ENCODE peak calls at places on chromosomes 7 and 10, in ten cellular contexts. N, U, B, W, C, T, R, G, A and E are unnamed samples.

GRCh38 chr7:149109969-149110368 is 16.2 kb downstream of the ZNF425 start:
- DNase-seq in B (no peak), U (no peak), C (no peak), W (no peak), N (no peak), G (no peak), T (no peak), A (no peak), R (no peak), E (no peak)

GRCh38 chr10:68406111-68406814 is 814 bp downstream of the RUFY2 start:
- DNase-seq in B (peak), G (peak), U (peak), T (peak), A (peak), W (peak), C (peak), N (peak), R (peak), E (peak)

GRCh38 chr7:5296627-5297226 is 14.0 kb downstream of the SLC29A4 start:
- DNase-seq in U (no peak), C (no peak), A (peak), W (no peak), B (no peak), N (peak), T (peak), R (no peak), G (peak), E (peak)

GRCh38 chr10:129960493-129961273 is 3.4 kb downstream of the EBF3 start:
- DNase-seq in R (no peak), B (no peak), A (no peak), G (no peak), W (no peak), C (peak), U (no peak), N (no peak), T (no peak), E (no peak)

GRCh38 chr7:83655951-83656556 is 7.1 kb upstream of the SEMA3E start:
- DNase-seq in N (peak), G (peak), C (no peak), U (peak), B (peak), A (peak), R (no peak), W (peak), T (peak), E (peak)

GRCh38 chr10:50501478-50501877 is 122.3 kb downstream of the SGMS1 start:
- DNase-seq in A (no peak), T (no peak), C (no peak), W (no peak), U (peak), B (no peak), G (no peak), R (no peak), N (no peak), E (no peak)

GRCh38 chr7:43038229-43038628 is 74.2 kb upstream of the HECW1 start:
- DNase-seq in R (no peak), B (peak), U (no peak), G (no peak), T (no peak), W (no peak), A (no peak), N (no peak), C (no peak), E (no peak)

GRCh38 chr10:94361161-94361794 is 1.5 kb downstream of the NOC3L start:
- DNase-seq in N (no peak), B (peak), A (peak), G (no peak), U (peak), R (peak), T (no peak), C (no peak), W (no peak), E (no peak)

GRCh38 chr7:27905951-27906350 is 166.0 kb downstream of the TAX1BP1 start:
- DNase-seq in T (no peak), C (no peak), R (no peak), B (no peak), G (no peak), U (no peak), A (no peak), W (no peak), N (no peak), E (no peak)

DNA sequence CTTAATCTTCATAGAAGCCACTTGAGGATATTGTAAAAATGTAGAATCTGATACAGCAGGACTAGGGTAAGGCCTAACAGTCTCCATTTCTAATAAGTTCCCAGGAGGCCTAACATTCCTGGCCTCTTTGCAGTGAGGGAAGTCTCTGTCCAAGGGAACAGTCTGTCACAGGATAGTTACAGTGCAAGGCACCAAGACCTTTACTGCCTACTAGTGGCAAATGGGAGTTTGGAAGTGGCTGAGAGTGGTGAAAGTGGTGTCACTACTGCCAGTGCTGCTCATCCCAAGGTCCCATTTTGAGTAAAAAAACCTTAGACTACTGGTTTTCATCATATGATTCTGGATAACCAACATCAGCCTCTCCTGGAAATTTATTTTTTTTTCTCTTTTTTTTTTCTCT is 619.5 kb upstream of the SEMA3D start:
- DNase-seq in W (no peak), G (no peak), N (no peak), T (no peak), C (no peak), R (no peak), A (no peak), B (no peak), U (peak), E (no peak)
- TF ChIP-seq CTCF in W (no peak), G (no peak), N (no peak), T (no peak), C (no peak), R (no peak), A (peak), B (no peak), U (no peak), E (no peak)

DNA sequence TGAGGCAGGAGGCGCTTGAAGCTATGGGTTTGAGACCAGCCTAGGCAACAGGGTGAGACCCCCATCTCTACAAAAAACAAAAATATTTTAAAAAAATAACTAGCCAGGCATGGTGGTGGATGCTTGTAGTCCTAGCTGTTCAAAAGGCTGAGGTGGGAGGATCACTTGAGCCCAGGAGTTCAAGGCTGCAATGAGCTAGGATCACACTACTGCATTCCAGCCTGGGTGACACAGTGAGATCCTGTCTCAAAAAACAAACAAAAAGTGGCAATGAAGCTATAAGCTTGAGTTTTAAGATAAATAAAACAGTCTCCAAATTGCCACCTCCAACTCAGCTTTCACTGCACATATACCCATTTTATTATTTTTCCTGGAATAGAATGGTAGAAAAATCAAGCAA is 281.3 kb downstream of the IPMK start:
- DNase-seq in T (no peak), A (no peak), R (no peak), C (no peak), U (no peak), B (no peak), N (no peak), G (no peak), W (no peak), E (no peak)
- TF ChIP-seq CTCF in T (no peak), A (no peak), R (no peak), C (no peak), U (no peak), B (no peak), N (no peak), G (no peak), W (no peak), E (no peak)

DNA sequence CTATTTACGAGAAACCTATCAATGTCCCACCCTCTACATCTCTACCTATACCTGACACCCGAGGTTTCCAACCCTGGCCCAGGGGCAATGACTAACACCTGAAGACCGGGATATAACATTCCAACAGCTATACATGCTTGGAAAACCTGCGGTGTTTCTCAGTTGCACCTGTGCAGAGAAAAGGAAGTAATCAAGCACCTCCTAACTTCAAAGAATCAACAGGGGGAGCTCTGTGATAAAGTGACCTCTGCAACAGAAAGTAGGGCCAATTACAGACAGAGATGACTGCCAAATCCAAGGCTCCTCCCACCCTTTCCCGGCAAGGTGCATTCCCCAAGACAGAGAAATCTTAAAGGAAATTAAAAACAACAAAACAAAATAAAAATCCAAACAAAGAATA is 41.3 kb downstream of the CCDC6 start:
- DNase-seq in T (peak), C (no peak), U (peak), B (no peak), G (peak), N (no peak), W (peak), A (no peak), R (peak), E (no peak)
- TF ChIP-seq CTCF in T (no peak), C (no peak), U (peak), B (no peak), G (peak), N (no peak), W (peak), A (peak), R (no peak), E (no peak)

DNA sequence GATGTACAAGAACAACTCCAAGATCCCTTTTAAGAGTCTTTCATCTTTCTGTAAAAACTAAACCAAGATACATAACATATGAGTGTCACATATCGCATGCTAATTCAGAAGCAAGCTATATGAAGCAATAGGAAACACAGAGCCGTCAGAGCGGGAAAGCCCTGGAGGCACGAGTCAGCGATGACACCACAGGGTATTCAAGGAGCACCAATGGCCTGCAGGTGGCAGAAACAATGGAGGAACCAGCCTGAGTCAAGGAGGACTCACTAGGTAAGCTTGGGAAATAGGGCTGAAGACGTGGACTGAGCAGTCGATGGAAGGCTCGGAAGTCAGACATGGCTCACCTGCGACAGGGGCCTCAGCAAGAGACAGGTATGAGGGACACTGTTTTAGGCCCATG is 214.4 kb downstream of the FAM107B start:
- DNase-seq in N (no peak), B (no peak), W (peak), R (no peak), U (peak), G (no peak), T (peak), A (no peak), C (no peak), E (no peak)
- TF ChIP-seq CTCF in N (peak), B (no peak), W (no peak), R (no peak), U (no peak), G (peak), T (no peak), A (no peak), C (peak), E (no peak)

GRCh38 chr7:44847509-44847919 is 373 bp downstream of the H2AZ2 start:
- DNase-seq in N (peak), B (peak), T (peak), C (peak), R (peak), A (peak), U (peak), G (peak), W (peak), E (peak)

GRCh38 chr7:44846816-44847508 is 925 bp downstream of the H2AZ2 start:
- DNase-seq in G (no peak), C (no peak), U (no peak), W (no peak), N (no peak), T (no peak), B (no peak), R (no peak), A (no peak), E (no peak)

GRCh38 chr7:44849277-44850210 is 1.7 kb upstream of the H2AZ2 start:
- DNase-seq in W (no peak), T (no peak), N (no peak), G (no peak), C (no peak), A (no peak), R (no peak), B (no peak), U (no peak), E (no peak)

GRCh38 chr7:44845476-44845875 is 2.4 kb downstream of the H2AZ2 start:
- DNase-seq in B (no peak), W (no peak), N (no peak), G (no peak), T (no peak), A (no peak), U (no peak), R (no peak), C (no peak), E (no peak)

GRCh38 chr7:44847920-44848634 is at the start of gene H2AZ2:
- DNase-seq in G (peak), N (peak), R (peak), U (peak), B (peak), T (peak), C (peak), A (peak), W (peak), E (peak)
- TF ChIP-seq CTCF in G (no peak), N (no peak), R (peak), U (no peak), B (no peak), T (no peak), C (peak), A (no peak), W (no peak), E (peak)

DNA sequence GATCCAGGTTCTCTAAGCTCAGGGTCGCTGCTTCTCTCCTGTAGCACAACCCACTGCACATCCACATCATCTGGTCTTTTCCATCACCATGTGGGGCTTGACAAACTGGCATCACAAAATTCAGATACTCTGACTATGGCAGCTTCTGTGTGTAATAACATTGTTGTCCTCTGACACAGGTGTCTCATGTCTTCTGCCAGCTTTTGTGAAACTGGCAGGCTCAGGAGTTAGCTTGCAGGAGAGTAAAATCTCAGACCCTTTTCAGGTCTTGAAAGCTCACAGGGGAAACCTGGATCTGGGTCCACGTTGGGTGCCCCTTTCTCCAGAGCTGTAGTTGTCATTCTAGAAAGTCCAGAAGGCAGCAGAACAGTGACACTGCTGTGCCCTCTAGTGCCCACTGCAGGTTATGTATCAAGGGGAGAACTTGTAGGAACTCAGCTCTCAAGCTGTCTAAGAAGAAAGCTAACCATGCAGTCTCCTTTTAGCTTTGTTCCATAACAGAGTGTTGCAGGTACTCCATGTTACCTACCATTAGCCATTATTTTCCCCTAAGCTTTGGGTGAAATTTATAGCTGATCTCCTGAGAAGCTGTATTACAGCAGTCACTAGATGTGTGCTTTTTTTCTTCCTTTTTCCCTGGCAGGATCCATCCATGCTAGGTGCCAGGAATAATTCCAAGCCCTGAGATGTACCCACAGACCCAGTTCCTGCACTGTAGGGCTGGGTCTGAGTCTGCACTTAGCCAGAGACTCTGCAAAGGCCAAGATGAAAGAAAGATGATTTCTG is 102.7 kb downstream of the ZNF248 start:
- DNase-seq in C (no peak), A (peak), B (peak), R (peak), W (no peak), U (peak), N (no peak), G (peak), T (peak), E (no peak)
- TF ChIP-seq CTCF in C (no peak), A (peak), B (peak), R (no peak), W (no peak), U (peak), N (peak), G (peak), T (no peak), E (no peak)